ENCODE peak calls at places on chromosome 9, in four cellular contexts. One of them, this sample, is unnamed. For H3K9me3, H3K4me1 and H3K27me3, the result is how much of the 10 kb centered on the place peaks cover.

GRCh38 chr9:97387504-97387886 is 24.4 kb upstream of the TDRD7 start:
- DNase-seq in HCT116: no peak
- DNase-seq in colonic mucosa: no peak
- DNase-seq in psoas muscle: no peak
- DNase-seq in this sample: no peak

GRCh38 chr9:17204611-17205165 is 69.8 kb downstream of the CNTLN start:
- DNase-seq in colonic mucosa: no peak
- DNase-seq in HCT116: no peak
- DNase-seq in psoas muscle: peak
- DNase-seq in this sample: no peak

GRCh38 chr9:109320734-109321448 is at the start of gene EPB41L4B:
- DNase-seq in colonic mucosa: peak
- DNase-seq in HCT116: peak
- DNase-seq in psoas muscle: peak
- DNase-seq in this sample: peak

GRCh38 chr9:74322661-74323314 is 174.3 kb upstream of the RORB start:
- DNase-seq in psoas muscle: no peak
- DNase-seq in colonic mucosa: no peak
- DNase-seq in HCT116: no peak
- DNase-seq in this sample: no peak

GRCh38 chr9:98406469-98406868 is 151.0 kb upstream of the TBC1D2 start:
- DNase-seq in psoas muscle: no peak
- DNase-seq in HCT116: no peak
- DNase-seq in colonic mucosa: no peak
- DNase-seq in this sample: no peak

GRCh38 chr9:113479150-113479761 is 15.7 kb downstream of the RGS3 start:
- DNase-seq in HCT116: no peak
- DNase-seq in colonic mucosa: no peak
- DNase-seq in psoas muscle: no peak
- DNase-seq in this sample: no peak

GRCh38 chr9:113622600-113623400 is 159.3 kb downstream of the RGS3 start:
- DNase-seq in colonic mucosa: no peak
- DNase-seq in psoas muscle: no peak
- DNase-seq in HCT116: peak
- DNase-seq in this sample: peak

GRCh38 chr9:99511723-99512122 is 289.6 kb downstream of the SEC61B start:
- DNase-seq in HCT116: no peak
- DNase-seq in colonic mucosa: no peak
- DNase-seq in psoas muscle: no peak
- DNase-seq in this sample: no peak

GRCh38 chr9:122444366-122444765 is 33.4 kb downstream of the OR1J1 start:
- DNase-seq in psoas muscle: no peak
- DNase-seq in colonic mucosa: no peak
- DNase-seq in HCT116: no peak
- DNase-seq in this sample: no peak

GRCh38 chr9:7206221-7206758 is 448.5 kb downstream of the KDM4C start:
- DNase-seq in colonic mucosa: no peak
- DNase-seq in psoas muscle: no peak
- DNase-seq in HCT116: no peak
- DNase-seq in this sample: no peak

GRCh38 chr9:2420488-2421056 is 201.0 kb upstream of the VLDLR start:
- DNase-seq in psoas muscle: no peak
- DNase-seq in HCT116: no peak
- DNase-seq in colonic mucosa: no peak
- DNase-seq in this sample: no peak

GRCh38 chr9:135536166-135536565 is 9.8 kb upstream of the OBP2A start:
- DNase-seq in psoas muscle: no peak
- DNase-seq in colonic mucosa: no peak
- DNase-seq in HCT116: no peak
- DNase-seq in this sample: no peak

GRCh38 chr9:86043586-86043985 is 55.8 kb downstream of the GOLM1 start:
- DNase-seq in psoas muscle: no peak
- DNase-seq in HCT116: no peak
- DNase-seq in colonic mucosa: no peak
- DNase-seq in this sample: no peak

GRCh38 chr9:36138901-36139300 is 2.4 kb downstream of the GLIPR2 start:
- DNase-seq in colonic mucosa: no peak
- DNase-seq in HCT116: no peak
- DNase-seq in psoas muscle: no peak
- DNase-seq in this sample: no peak

GRCh38 chr9:128304151-128304970 is 17.9 kb downstream of the TRUB2 start:
- DNase-seq in HCT116: no peak
- DNase-seq in colonic mucosa: no peak
- DNase-seq in psoas muscle: no peak
- DNase-seq in this sample: no peak

GRCh38 chr9:113756476-113757198 is 119.5 kb upstream of the ZNF618 start:
- DNase-seq in HCT116: no peak
- DNase-seq in colonic mucosa: no peak
- DNase-seq in psoas muscle: no peak
- DNase-seq in this sample: no peak

GRCh38 chr9:82498918-82499317 is 510.3 kb downstream of the SPATA31D1 start:
- DNase-seq in colonic mucosa: no peak
- DNase-seq in psoas muscle: no peak
- DNase-seq in HCT116: no peak
- DNase-seq in this sample: no peak
- H3K9me3 ChIP-seq in colonic mucosa: under half
- H3K9me3 ChIP-seq in psoas muscle: under half
- H3K9me3 ChIP-seq in HCT116: under half
- H3K9me3 ChIP-seq in this sample: under half

GRCh38 chr9:121288557-121288873 is 20.6 kb downstream of the GSN start:
- DNase-seq in psoas muscle: no peak
- DNase-seq in colonic mucosa: peak
- DNase-seq in HCT116: no peak
- DNase-seq in this sample: no peak

GRCh38 chr9:121286688-121286972 is 18.7 kb downstream of the GSN start:
- DNase-seq in psoas muscle: no peak
- DNase-seq in HCT116: no peak
- DNase-seq in colonic mucosa: no peak
- DNase-seq in this sample: no peak

GRCh38 chr9:121286973-121287721 is 19.2 kb downstream of the GSN start:
- DNase-seq in colonic mucosa: peak
- DNase-seq in psoas muscle: peak
- DNase-seq in HCT116: peak
- DNase-seq in this sample: no peak

GRCh38 chr9:121289554-121290370 is 21.8 kb downstream of the GSN start:
- DNase-seq in colonic mucosa: no peak
- DNase-seq in psoas muscle: peak
- DNase-seq in HCT116: no peak
- DNase-seq in this sample: no peak

DNA sequence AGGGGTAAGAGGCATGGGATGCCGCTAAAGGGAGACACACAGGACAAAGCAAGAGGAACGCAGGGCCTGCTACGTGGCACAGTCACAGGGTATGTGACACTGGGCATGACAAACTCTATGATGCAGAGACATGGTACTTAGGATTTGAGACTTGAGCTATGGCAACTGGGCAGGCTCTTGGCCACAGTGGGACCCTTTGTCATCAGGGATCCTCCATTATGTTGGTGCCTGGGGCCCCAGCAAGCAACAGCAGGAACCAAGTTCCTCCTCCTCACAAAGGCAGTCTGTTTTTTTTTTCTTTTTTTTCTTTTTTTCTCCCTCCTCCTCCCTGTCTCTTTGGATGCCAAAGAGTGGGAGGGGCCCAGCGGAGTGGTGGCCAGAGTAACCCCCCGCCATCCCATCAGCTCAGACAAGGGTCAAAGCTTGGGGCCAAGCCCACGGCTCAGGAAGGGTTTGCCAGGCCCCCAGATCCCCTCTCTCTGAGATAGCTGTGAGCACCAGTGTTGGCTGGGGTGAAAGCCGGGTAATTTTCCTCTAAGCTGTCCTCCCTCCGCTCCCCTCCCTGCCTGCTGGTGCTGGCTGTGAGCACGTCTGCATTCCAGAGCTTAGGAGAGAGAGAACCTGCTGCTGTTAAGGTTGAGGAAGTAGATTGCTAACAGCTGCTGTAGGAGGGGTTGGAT is 21.1 kb downstream of the GSN start:
- DNase-seq in HCT116: no peak
- DNase-seq in colonic mucosa: peak
- DNase-seq in psoas muscle: peak
- DNase-seq in this sample: no peak
- H3K4me1 ChIP-seq in HCT116: half or more
- H3K4me1 ChIP-seq in colonic mucosa: under half
- H3K4me1 ChIP-seq in psoas muscle: half or more
- H3K4me1 ChIP-seq in this sample: under half

GRCh38 chr9:126625329-126626116 is 11.8 kb downstream of the LMX1B start:
- DNase-seq in psoas muscle: no peak
- DNase-seq in HCT116: no peak
- DNase-seq in colonic mucosa: no peak
- DNase-seq in this sample: no peak
- H3K27me3 ChIP-seq in psoas muscle: under half
- H3K27me3 ChIP-seq in HCT116: under half
- H3K27me3 ChIP-seq in colonic mucosa: half or more
- H3K27me3 ChIP-seq in this sample: half or more

DNA sequence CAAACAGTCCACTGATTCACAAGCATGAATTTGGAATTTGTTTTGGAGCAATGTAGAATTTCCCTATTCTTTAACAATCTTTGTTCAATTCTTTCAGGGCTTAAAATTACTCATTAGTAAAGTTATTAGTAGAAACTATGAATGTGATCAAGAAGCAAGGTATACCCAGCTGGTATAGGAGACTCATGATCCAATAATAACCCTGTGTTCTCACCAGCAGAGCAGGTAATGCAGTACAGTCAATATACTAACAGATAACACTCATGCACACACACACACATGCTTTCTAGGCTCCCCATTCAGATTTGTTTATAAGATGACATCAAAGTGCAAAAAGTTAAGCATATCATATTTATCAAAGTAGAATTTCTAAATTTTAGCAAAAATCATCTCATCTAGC is 445.2 kb downstream of the ELAVL2 start:
- DNase-seq in HCT116: no peak
- DNase-seq in colonic mucosa: no peak
- DNase-seq in psoas muscle: no peak
- DNase-seq in this sample: no peak
- H3K9me3 ChIP-seq in HCT116: under half
- H3K9me3 ChIP-seq in colonic mucosa: under half
- H3K9me3 ChIP-seq in psoas muscle: under half
- H3K9me3 ChIP-seq in this sample: under half

GRCh38 chr9:126673689-126674364 is 60.1 kb downstream of the LMX1B start:
- DNase-seq in psoas muscle: no peak
- DNase-seq in colonic mucosa: no peak
- DNase-seq in HCT116: no peak
- DNase-seq in this sample: no peak

GRCh38 chr9:126672634-126673284 is 59.0 kb downstream of the LMX1B start:
- DNase-seq in HCT116: no peak
- DNase-seq in colonic mucosa: no peak
- DNase-seq in psoas muscle: no peak
- DNase-seq in this sample: no peak

GRCh38 chr9:126671381-126671831 is 57.7 kb downstream of the LMX1B start:
- DNase-seq in colonic mucosa: no peak
- DNase-seq in psoas muscle: no peak
- DNase-seq in HCT116: no peak
- DNase-seq in this sample: no peak

GRCh38 chr9:126670270-126670669 is 56.5 kb downstream of the LMX1B start:
- DNase-seq in HCT116: no peak
- DNase-seq in psoas muscle: no peak
- DNase-seq in colonic mucosa: no peak
- DNase-seq in this sample: no peak

GRCh38 chr9:126671983-126672382 is 58.3 kb downstream of the LMX1B start:
- DNase-seq in HCT116: no peak
- DNase-seq in psoas muscle: no peak
- DNase-seq in colonic mucosa: no peak
- DNase-seq in this sample: no peak
- H3K4me1 ChIP-seq in HCT116: under half
- H3K4me1 ChIP-seq in psoas muscle: under half
- H3K4me1 ChIP-seq in colonic mucosa: under half
- H3K4me1 ChIP-seq in this sample: under half

DNA sequence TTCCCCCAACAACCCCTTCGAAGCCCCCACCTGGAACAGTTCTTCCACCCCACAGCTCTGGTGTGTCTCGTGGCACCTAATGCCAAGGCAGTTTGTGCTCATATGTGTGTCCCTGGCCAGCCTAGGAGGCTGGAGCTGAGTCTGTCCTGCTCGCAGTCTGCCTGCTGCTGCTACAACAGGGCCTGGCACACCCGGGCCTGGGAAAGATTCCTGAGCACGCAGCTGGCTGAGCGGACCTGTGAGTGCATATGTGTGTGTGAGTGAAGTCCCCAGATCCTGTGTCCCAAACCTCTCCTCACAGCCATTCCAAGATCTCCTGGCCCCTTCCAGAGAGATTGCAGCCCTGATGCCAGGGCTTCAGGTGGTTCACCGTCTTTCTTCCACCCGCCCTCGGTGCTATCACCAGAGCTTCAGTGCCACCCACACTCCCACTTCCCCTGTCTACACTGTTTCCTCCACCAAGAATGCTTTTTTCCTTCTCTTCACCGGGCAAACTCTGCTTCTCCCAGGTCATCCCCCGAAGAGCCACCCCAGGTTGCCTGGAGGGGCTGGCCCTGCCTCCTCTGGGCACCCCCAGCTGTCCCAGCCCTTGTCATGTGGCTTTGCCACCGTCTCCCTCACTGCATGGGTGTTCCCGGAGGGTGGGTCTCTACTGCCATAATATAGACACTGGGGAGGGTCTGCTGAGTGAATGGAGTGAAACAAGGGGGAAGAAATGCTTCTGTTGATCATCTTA is 28.4 kb downstream of the LMX1B start:
- DNase-seq in psoas muscle: no peak
- DNase-seq in colonic mucosa: no peak
- DNase-seq in HCT116: no peak
- DNase-seq in this sample: no peak
- H3K27me3 ChIP-seq in psoas muscle: under half
- H3K27me3 ChIP-seq in colonic mucosa: half or more
- H3K27me3 ChIP-seq in HCT116: under half
- H3K27me3 ChIP-seq in this sample: under half

DNA sequence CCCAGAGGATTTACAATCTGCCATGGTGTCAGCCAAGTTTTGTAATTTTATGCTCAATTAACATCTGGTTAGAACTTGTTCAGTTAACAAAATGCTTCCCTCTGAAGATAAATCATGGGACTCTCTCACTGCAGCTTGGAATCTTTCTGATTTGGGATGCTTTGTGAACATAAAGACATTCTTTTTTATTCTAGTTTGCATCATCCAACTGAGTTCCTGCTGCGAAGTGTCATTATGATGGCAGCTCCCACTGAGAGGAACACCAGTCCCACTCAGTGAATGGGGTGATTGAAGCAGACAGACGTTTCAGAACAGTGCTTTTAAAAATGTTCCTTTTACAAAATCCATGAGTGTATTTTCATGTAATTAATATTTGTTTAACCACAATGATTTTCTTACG is 863.8 kb downstream of the TLE4 start:
- DNase-seq in colonic mucosa: no peak
- DNase-seq in psoas muscle: no peak
- DNase-seq in HCT116: no peak
- DNase-seq in this sample: no peak
- H3K9me3 ChIP-seq in colonic mucosa: under half
- H3K9me3 ChIP-seq in psoas muscle: under half
- H3K9me3 ChIP-seq in HCT116: under half
- H3K9me3 ChIP-seq in this sample: under half

GRCh38 chr9:134326754-134327526 is 685 bp downstream of the RXRA start:
- DNase-seq in psoas muscle: peak
- DNase-seq in colonic mucosa: peak
- DNase-seq in HCT116: no peak
- DNase-seq in this sample: no peak
- H3K4me1 ChIP-seq in psoas muscle: under half
- H3K4me1 ChIP-seq in colonic mucosa: under half
- H3K4me1 ChIP-seq in HCT116: half or more
- H3K4me1 ChIP-seq in this sample: under half

This sample was measured in iPS DF 6.9.